ENCODE peak calls at places on chromosomes 11 and 22, in six cellular contexts. O, H, L, V, Y and B are unnamed samples.

GRCh38 chr11:134033696-134034491 is 35.0 kb upstream of the JAM3 start:
- DNase-seq in O (peak; percentile 84), Y (no peak), L (peak; percentile 92), V (peak; percentile 36), H (peak; percentile 87), B (peak; percentile 79)

GRCh38 chr11:66011239-66011784 is 496 bp upstream of the CST6 start:
- DNase-seq in V (no peak), O (peak; percentile 15), L (no peak), H (peak; percentile 55), Y (no peak), B (no peak)

GRCh38 chr11:62449451-62449851 is 30.6 kb downstream of the SCGB1A1 start:
- DNase-seq in Y (no peak), V (no peak), L (no peak), H (no peak), O (no peak), B (no peak)

GRCh38 chr11:66237867-66238266 is 30.6 kb upstream of the RAB1B start:
- DNase-seq in V (no peak), O (no peak), H (no peak), L (no peak), Y (no peak), B (no peak)

GRCh38 chr11:69512790-69513189 is 31.3 kb downstream of the LINC01488 start:
- DNase-seq in V (no peak), L (peak; percentile 64), H (no peak), O (no peak), Y (no peak), B (no peak)

GRCh38 chr11:127018683-127019279 is 18.2 kb upstream of the KIRREL3 start:
- DNase-seq in H (no peak), V (no peak), O (no peak), L (no peak), Y (no peak), B (no peak)

GRCh38 chr22:43827926-43828710 is 16.0 kb upstream of the EFCAB6 start:
- DNase-seq in L (peak; percentile 68), O (no peak), V (no peak), H (no peak), Y (no peak), B (no peak)

GRCh38 chr11:132402056-132402684 is 1031.8 kb downstream of the NTM start:
- DNase-seq in V (no peak), Y (no peak), L (no peak), H (peak; percentile 42), O (no peak), B (no peak)